ENCODE peak calls at places on chromosomes 4 and X, in nine cellular contexts. U is vagina, A is suprapubic skin, V is esophagus muscularis mucosa, Z is Peyer's patch, L is heart left ventricle, O is HCT116, Y is ovary, B is sigmoid colon. N is an unnamed sample.

GRCh38 chr4:54067163-54067562 is 2.8 kb upstream of the CHIC2 start:
- DNase-seq in U (no peak), A (peak; percentile 79), V (no peak), Z (no peak), L (no peak), O (peak; percentile 60), Y (peak; percentile 46), B (peak; percentile 70), N (no peak)

GRCh38 chrX:123219916-123220315 is 35.8 kb downstream of the GRIA3 start:
- DNase-seq in U (no peak), A (no peak), V (no peak), Z (no peak), L (peak; percentile 44), O (no peak), Y (peak; percentile 39), B (no peak), N (no peak)

GRCh38 chrX:65750674-65751469 is 83.4 kb downstream of the MSN start:
- DNase-seq in U (no peak), A (no peak), V (no peak), Z (no peak), L (no peak), O (no peak), Y (no peak), B (no peak), N (no peak)

GRCh38 chr4:89055157-89056080 is 1.6 kb downstream of the FAM13A start:
- DNase-seq in U (no peak), A (no peak), V (no peak), Z (no peak), L (no peak), O (no peak), Y (no peak), B (no peak), N (no peak)

GRCh38 chrX:9859711-9860555 is 73.7 kb downstream of the SHROOM2 start:
- DNase-seq in U (no peak), A (no peak), V (no peak), Z (no peak), L (no peak), O (no peak), Y (no peak), B (no peak), N (no peak)

GRCh38 chrX:56026816-56027215 is 205.3 kb upstream of the KLF8 start:
- DNase-seq in U (no peak), A (no peak), V (no peak), Z (no peak), L (no peak), O (no peak), Y (no peak), B (no peak), N (no peak)

GRCh38 chr4:143667461-143667860 is 33.0 kb downstream of the FREM3 start:
- DNase-seq in U (no peak), A (no peak), V (no peak), Z (no peak), L (no peak), O (no peak), Y (peak; percentile 28), B (peak; percentile 68), N (peak; percentile 76)

GRCh38 chrX:56029691-56030090 is 202.5 kb upstream of the KLF8 start:
- DNase-seq in U (no peak), A (no peak), V (no peak), Z (no peak), L (no peak), O (no peak), Y (no peak), B (no peak), N (no peak)

DNA sequence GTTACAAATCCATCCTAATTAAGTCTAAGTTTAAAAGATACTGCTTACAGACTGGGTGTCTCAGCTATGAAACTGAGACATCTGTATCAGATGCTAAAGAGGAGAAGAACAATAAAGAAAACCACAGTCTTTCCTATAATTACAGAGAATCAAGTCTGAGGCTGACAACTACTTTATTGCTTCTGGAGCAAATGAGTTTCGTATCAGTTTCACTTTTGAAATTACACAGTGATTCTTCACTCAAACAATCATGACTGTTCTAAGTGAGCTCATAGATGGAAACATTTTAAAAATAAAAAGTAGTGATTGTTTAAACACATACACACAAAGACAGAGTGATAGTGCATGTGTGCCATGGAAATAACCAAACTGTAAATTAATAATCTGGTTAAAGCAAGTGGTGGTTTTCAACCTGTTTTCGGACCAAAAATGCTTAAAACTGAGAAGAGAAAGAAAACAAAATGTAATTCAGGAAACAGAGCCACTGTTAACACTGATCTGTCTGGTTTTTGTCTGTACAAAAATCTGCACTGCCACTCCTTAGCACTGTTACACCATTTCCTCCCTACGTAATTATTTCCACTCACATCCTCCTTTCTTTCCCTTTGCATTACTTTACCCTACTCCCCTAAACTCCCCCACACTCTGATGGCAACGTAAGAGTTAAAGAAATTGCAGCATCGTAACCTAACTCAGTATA is 12.5 kb downstream of the RFC1 start:
- DNase-seq in U (no peak), A (no peak), V (no peak), Z (no peak), L (no peak), O (no peak), Y (no peak), B (no peak), N (no peak)
- H3K4me1 ChIP-seq in U (peaks cover 34% of the 10 kb centered on the region), A (peaks cover 21% of the 10 kb centered on the region), V (peaks cover 42% of the 10 kb centered on the region), Z (peaks cover 30% of the 10 kb centered on the region), L (peaks cover 24% of the 10 kb centered on the region), O (peaks cover 10% of the 10 kb centered on the region), Y (peaks cover 5% of the 10 kb centered on the region), B (peaks cover 24% of the 10 kb centered on the region), N (peaks cover 38% of the 10 kb centered on the region)

GRCh38 chrX:68721546-68721945 is 74.1 kb downstream of the STARD8 start:
- DNase-seq in U (no peak), A (peak; percentile 28), V (no peak), Z (no peak), L (no peak), O (no peak), Y (peak; percentile 12), B (peak; percentile 32), N (no peak)

GRCh38 chrX:68719904-68720614 is 72.6 kb downstream of the STARD8 start:
- DNase-seq in U (no peak), A (peak; percentile 35), V (no peak), Z (no peak), L (no peak), O (no peak), Y (peak; percentile 6), B (peak; percentile 48), N (no peak)

GRCh38 chrX:68723491-68724155 is 76.2 kb downstream of the STARD8 start:
- DNase-seq in U (no peak), A (peak; percentile 53), V (no peak), Z (no peak), L (no peak), O (no peak), Y (no peak), B (peak; percentile 60), N (no peak)

GRCh38 chrX:68720851-68721250 is 73.4 kb downstream of the STARD8 start:
- DNase-seq in U (no peak), A (peak; percentile 19), V (no peak), Z (no peak), L (no peak), O (no peak), Y (no peak), B (peak; percentile 14), N (no peak)

GRCh38 chrX:68721991-68722860 is 74.8 kb downstream of the STARD8 start:
- DNase-seq in U (no peak), A (peak; percentile 49), V (no peak), Z (no peak), L (no peak), O (no peak), Y (peak; percentile 5), B (peak; percentile 46), N (no peak)
- TF ChIP-seq POLR2A in U (no peak), A (no peak), V (no peak), Z (no peak), L (no peak), O (no peak), Y (no peak), B (no peak), N (no peak)

GRCh38 chr4:55079451-55080173 is 45.8 kb downstream of the KDR start:
- DNase-seq in U (no peak), A (no peak), V (peak; percentile 75), Z (no peak), L (no peak), O (no peak), Y (no peak), B (no peak), N (no peak)

GRCh38 chr4:55080174-55080865 is 45.1 kb downstream of the KDR start:
- DNase-seq in U (no peak), A (no peak), V (peak; percentile 60), Z (no peak), L (no peak), O (no peak), Y (no peak), B (no peak), N (no peak)

GRCh38 chr4:55077577-55077976 is 47.8 kb downstream of the KDR start:
- DNase-seq in U (no peak), A (no peak), V (peak; percentile 50), Z (no peak), L (no peak), O (no peak), Y (no peak), B (no peak), N (no peak)

GRCh38 chr4:55075823-55076418 is 49.5 kb downstream of the KDR start:
- DNase-seq in U (no peak), A (no peak), V (no peak), Z (no peak), L (no peak), O (no peak), Y (no peak), B (no peak), N (no peak)

DNA sequence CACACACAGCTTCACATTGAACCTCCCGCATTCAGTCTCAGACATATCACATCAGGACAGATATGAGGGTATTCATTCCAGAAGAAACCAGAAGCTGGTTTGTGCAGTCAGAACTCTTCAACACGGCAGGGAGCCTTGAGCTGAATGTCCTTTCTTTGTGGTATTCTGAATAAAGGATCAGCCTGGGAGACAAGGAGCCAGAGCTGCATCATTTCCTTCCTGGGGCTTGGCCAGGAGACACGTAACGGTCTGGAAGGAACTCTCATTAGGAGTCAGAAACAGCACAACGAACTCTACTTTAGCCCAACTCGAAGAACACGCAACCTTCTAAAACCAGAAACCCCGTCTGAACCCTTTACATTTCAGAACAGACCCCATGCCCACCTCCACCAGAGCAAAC is 46.4 kb downstream of the KDR start:
- DNase-seq in U (no peak), A (peak; percentile 67), V (peak; percentile 92), Z (no peak), L (peak; percentile 73), O (no peak), Y (peak; percentile 22), B (no peak), N (peak; percentile 73)
- H3K27ac ChIP-seq in U (peak overlapping the region; percentile 15), A (peak overlapping the region; percentile 48), V (peak overlapping the region; percentile 5), Z (no peak overlapping the region), L (peak overlapping the region; percentile 86), O (no peak overlapping the region), Y (no peak overlapping the region), B (peak overlapping the region; percentile 56), N (no peak overlapping the region)

GRCh38 chrX:119783026-119783425 is 8.4 kb downstream of the RPL39 start:
- DNase-seq in U (no peak), A (no peak), V (no peak), Z (no peak), L (no peak), O (no peak), Y (no peak), B (no peak), N (no peak)

DNA sequence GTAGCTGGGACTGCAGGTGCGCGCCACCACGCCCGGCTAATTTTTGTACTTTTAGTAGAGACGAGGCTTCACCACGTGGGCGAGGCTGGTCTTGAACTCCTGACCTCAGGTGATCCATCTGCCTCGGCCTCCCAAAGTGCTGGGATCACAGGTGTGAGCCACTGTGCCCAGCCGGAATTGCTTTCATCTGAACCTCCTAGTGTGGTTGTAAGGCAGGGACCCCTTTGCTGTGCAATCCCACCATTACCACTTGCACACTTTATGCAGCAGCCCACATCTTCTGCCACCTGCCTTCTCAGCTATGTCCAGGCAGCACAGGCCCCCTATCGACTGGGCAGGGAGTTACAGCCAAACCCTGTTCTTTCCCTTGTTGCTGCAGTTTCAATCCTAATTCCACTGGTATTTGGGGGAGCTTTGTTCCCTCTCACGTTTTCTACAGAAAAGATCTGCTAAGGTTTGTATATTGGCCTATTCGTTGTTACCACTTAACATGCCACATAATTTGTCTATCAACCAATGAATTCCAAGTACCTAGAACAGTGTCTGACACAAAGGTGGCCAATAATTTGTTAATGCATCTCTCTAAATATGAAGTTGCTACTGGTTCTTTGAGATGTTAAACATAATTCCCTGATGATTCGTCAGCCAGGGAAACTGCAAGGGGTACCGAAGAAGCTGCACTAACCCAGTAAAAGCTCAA is 6.5 kb downstream of the RPL39 start:
- DNase-seq in U (no peak), A (no peak), V (no peak), Z (peak; percentile 54), L (no peak), O (no peak), Y (no peak), B (no peak), N (no peak)
- H3K4me1 ChIP-seq in U (peaks cover 26% of the 10 kb centered on the region), A (peaks cover 21% of the 10 kb centered on the region), V (peaks cover 27% of the 10 kb centered on the region), Z (peaks cover 12% of the 10 kb centered on the region), L (peaks cover 31% of the 10 kb centered on the region), O (peaks cover 11% of the 10 kb centered on the region), Y (peaks cover 2% of the 10 kb centered on the region), B (peaks cover 10% of the 10 kb centered on the region), N (no peaks in the 10 kb centered on the region)